ENCODE peak calls at places on chromosomes 2 and 18, in six cellular contexts. J is HCT116, F is K562, P is breast epithelium, W is stomach, S is spleen. V is an unnamed sample.

GRCh38 chr18:3214855-3215637 is 4.7 kb downstream of the MYOM1 start:
- DNase-seq in J (no peak), S (no peak), W (no peak), F (no peak), P (no peak), V (no peak)

GRCh38 chr18:42574871-42575270 is 540.6 kb downstream of the RIT2 start:
- DNase-seq in P (no peak), S (no peak), J (no peak), F (no peak), W (no peak), V (no peak)

GRCh38 chr2:201697899-201698298 is 545 bp downstream of the MPP4 start:
- DNase-seq in F (no peak), J (no peak), W (no peak), S (no peak), P (no peak), V (no peak)

GRCh38 chr18:26546170-26546874 is 2.0 kb downstream of the KCTD1 start:
- DNase-seq in W (no peak), F (no peak), P (no peak), S (no peak), J (no peak), V (no peak)

GRCh38 chr2:239275871-239276812 is 124.7 kb downstream of the HDAC4 start:
- DNase-seq in J (no peak), S (peak), W (peak), P (peak), F (no peak), V (peak)

GRCh38 chr2:1653956-1654695 is 90.2 kb downstream of the PXDN start:
- DNase-seq in W (no peak), F (no peak), P (no peak), J (no peak), S (no peak), V (no peak)

GRCh38 chr2:240438810-240439697 is 3.6 kb downstream of the GPC1 start:
- DNase-seq in S (peak), P (no peak), F (no peak), J (no peak), W (no peak), V (peak)

GRCh38 chr2:198309673-198310280 is 505.4 kb downstream of the PLCL1 start:
- DNase-seq in P (peak), W (peak), J (peak), F (peak), S (no peak), V (no peak)

GRCh38 chr2:192051533-192051932 is 143.2 kb downstream of the TMEFF2 start:
- DNase-seq in S (no peak), W (no peak), J (no peak), F (no peak), P (no peak), V (no peak)

DNA sequence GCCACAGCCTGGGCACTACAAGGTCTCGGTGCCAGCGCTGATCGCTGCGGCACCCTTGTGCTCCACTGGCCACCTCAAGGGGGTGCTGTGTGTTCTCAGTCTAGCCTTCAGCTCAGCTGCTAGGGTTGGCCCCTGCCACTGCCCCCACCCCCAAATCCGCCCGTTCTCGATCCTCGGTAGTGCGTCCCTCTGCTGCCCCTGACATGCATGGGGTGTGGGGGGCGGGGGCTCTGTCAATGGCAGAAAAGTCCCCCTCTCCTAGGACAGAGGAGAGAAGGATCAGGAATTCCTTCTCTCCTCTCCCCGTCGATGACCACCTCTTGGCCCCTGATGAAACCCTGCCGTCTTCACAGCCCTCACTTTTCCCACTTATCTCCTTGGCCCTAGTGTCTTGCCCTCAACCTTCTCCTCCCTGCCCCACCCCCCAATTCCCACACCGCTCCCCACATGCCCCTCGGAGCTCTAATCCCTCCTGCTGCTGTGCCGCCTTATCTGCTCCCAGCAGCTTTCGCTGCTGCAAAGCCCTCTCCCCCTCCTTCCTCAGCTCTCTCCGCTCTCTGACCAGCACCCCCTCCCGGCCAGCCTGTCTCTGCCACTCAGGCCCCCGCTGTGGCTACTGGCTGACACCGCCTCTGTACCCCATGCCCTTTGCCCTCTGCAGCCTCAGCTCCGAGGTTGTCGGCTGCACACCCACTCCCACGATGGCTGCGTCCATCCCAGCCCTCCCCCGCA is 4.3 kb upstream of the ASIC4 start:
- DNase-seq in J (no peak), P (no peak), F (peak), W (peak), S (no peak), V (peak)
- H3K4me3 ChIP-seq in J (peak), P (no peak), F (no peak), W (peak), S (peak), V (peak)

GRCh38 chr18:24140697-24141096 is 1.8 kb downstream of the CABYR start:
- DNase-seq in W (no peak), J (no peak), S (no peak), F (no peak), P (no peak), V (no peak)

GRCh38 chr18:24138281-24138883 is 480 bp upstream of the CABYR start:
- DNase-seq in W (no peak), S (no peak), F (no peak), J (no peak), P (no peak), V (no peak)

GRCh38 chr18:24136967-24137373 is 1.9 kb upstream of the CABYR start:
- DNase-seq in P (no peak), S (no peak), W (no peak), F (no peak), J (no peak), V (no peak)

GRCh38 chr18:24142376-24142775 is 3.5 kb downstream of the CABYR start:
- DNase-seq in F (no peak), P (no peak), S (no peak), J (no peak), W (no peak), V (no peak)

GRCh38 chr18:24138884-24139616 is at the start of gene CABYR:
- DNase-seq in J (no peak), F (no peak), S (peak), P (peak), W (peak), V (peak)
- TF ChIP-seq POLR2AphosphoS5 in J (no peak), F (no peak), S (peak), P (no peak), W (peak), V (peak)

GRCh38 chr2:136328396-136328795 is 210.4 kb upstream of the CXCR4 start:
- DNase-seq in W (no peak), J (no peak), F (no peak), P (no peak), S (no peak), V (no peak)

GRCh38 chr2:136323935-136324334 is 206.0 kb upstream of the CXCR4 start:
- DNase-seq in S (no peak), F (no peak), J (no peak), W (no peak), P (no peak), V (no peak)

GRCh38 chr2:136325844-136326291 is 207.9 kb upstream of the CXCR4 start:
- DNase-seq in J (no peak), P (no peak), W (no peak), F (no peak), S (no peak), V (no peak)

GRCh38 chr2:136324966-136325365 is 207.0 kb upstream of the CXCR4 start:
- DNase-seq in P (no peak), W (no peak), J (no peak), F (no peak), S (no peak), V (no peak)

DNA sequence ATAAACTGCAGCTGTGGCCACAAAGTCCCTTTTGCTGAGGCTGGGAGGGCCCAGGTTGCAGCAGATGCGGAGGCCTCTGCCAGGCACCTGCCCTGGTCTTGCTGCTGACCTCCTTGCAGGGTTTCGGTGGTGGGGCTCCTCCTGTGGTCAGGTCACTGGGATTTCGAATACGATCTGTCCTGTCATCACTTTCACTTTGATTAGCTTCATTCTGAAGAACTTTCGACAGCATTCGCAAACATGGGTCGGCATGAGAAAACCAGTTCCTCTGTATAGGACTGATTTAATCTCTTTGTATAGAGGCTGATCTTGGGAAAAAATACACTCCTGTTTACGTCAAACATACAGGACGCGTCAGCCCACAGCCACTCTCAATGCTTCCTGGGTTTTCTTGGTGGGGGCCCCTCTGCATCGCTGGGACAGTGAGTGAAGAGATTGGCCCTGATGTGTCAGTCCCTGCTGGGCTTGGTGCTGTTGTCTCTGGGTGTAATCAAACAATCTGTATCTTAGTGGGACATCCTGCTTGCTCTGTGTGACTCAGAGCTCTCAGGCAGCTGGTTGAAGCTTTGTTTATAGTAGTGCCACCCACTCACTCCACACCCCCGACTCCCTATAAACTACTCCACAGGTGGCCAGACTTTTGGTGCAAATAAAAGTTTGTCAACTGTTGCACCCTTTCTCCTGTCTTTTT is 209.4 kb upstream of the CXCR4 start:
- DNase-seq in F (peak), J (no peak), P (no peak), S (no peak), W (peak), V (no peak)
- H3K4me3 ChIP-seq in F (no peak), J (no peak), P (no peak), S (no peak), W (no peak), V (no peak)

GRCh38 chr18:12088096-12088495 is 5.5 kb upstream of the ANKRD62 start:
- DNase-seq in J (no peak), S (no peak), P (no peak), F (no peak), W (no peak), V (no peak)

GRCh38 chr18:12087483-12087960 is 6.1 kb upstream of the ANKRD62 start:
- DNase-seq in F (no peak), J (no peak), W (no peak), S (no peak), P (no peak), V (no peak)

GRCh38 chr18:12086249-12086648 is 7.4 kb upstream of the ANKRD62 start:
- DNase-seq in J (no peak), S (peak), W (peak), F (no peak), P (peak), V (no peak)

GRCh38 chr18:12085786-12086185 is 7.9 kb upstream of the ANKRD62 start:
- DNase-seq in J (no peak), S (no peak), P (no peak), F (no peak), W (no peak), V (no peak)

DNA sequence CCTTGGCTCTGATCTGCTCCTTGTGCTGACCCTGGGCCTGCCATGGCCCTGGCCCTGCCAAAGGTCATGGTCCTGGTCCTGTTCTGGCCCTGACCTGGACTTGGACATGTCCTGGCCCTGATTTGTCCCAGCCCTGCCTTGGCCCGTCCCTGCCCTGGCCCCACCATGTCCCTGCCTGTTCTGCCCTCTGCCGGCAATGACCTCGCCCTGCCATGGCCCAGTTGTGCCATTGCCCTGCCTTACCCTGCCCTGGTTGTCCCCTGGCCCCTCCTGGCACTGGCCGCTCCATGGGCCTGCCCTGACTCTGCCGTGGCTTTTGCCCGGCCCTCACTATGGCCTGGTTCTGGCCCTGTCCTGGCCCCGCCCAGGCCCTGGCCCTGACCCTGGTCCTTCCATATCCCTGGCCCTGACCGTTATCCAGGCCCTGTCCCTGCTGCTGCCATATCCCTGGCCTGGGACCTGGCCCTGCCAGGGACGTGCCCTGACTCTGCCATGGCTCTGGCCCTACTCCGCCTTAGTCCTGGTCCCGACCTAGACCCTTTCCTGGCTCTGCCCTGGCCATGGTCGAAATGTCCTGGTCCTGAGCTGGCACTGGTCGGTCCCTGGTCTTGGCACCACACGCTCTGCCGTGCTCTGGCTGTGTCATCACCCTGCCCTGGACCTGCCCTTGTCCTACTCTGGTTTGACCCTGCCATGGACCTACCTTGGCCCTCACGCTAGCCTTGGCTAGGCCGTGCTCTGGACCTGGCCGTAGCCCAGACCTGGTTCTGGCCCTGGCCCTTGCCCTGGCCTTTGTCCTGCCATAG is 6.8 kb upstream of the ANKRD62 start:
- DNase-seq in J (no peak), W (no peak), P (no peak), S (no peak), F (no peak), V (no peak)
- TF ChIP-seq POLR2AphosphoS5 in J (no peak), W (no peak), P (no peak), S (no peak), F (no peak), V (no peak)

GRCh38 chr2:69645026-69645425 is 1.5 kb upstream of the AAK1 start:
- DNase-seq in S (no peak), J (no peak), P (no peak), F (peak), W (no peak), V (no peak)
- H3K4me3 ChIP-seq in S (peak), J (peak), P (peak), F (peak), W (peak), V (peak)

GRCh38 chr2:88859461-88859860 is 168.0 kb downstream of the RPIA start:
- DNase-seq in J (no peak), W (no peak), S (no peak), P (no peak), F (no peak), V (no peak)
- TF ChIP-seq POLR2AphosphoS5 in J (no peak), W (no peak), S (peak), P (no peak), F (no peak), V (no peak)

GRCh38 chr2:241540391-241540765 is 18.2 kb upstream of the BOK start:
- DNase-seq in P (peak), F (no peak), W (no peak), S (peak), J (no peak), V (no peak)

GRCh38 chr2:241542278-241542605 is 16.3 kb upstream of the BOK start:
- DNase-seq in F (no peak), S (peak), P (no peak), J (no peak), W (no peak), V (no peak)

GRCh38 chr2:241539616-241540374 is 18.8 kb upstream of the BOK start:
- DNase-seq in W (no peak), S (peak), J (no peak), F (no peak), P (no peak), V (no peak)

GRCh38 chr2:241540766-241541561 is 17.6 kb upstream of the BOK start:
- DNase-seq in P (peak), F (peak), W (peak), S (peak), J (peak), V (no peak)

GRCh38 chr2:241541564-241542277 is 16.8 kb upstream of the BOK start:
- DNase-seq in F (no peak), J (no peak), P (no peak), S (peak), W (no peak), V (no peak)
- H3K4me3 ChIP-seq in F (no peak), J (no peak), P (peak), S (no peak), W (peak), V (peak)

DNA sequence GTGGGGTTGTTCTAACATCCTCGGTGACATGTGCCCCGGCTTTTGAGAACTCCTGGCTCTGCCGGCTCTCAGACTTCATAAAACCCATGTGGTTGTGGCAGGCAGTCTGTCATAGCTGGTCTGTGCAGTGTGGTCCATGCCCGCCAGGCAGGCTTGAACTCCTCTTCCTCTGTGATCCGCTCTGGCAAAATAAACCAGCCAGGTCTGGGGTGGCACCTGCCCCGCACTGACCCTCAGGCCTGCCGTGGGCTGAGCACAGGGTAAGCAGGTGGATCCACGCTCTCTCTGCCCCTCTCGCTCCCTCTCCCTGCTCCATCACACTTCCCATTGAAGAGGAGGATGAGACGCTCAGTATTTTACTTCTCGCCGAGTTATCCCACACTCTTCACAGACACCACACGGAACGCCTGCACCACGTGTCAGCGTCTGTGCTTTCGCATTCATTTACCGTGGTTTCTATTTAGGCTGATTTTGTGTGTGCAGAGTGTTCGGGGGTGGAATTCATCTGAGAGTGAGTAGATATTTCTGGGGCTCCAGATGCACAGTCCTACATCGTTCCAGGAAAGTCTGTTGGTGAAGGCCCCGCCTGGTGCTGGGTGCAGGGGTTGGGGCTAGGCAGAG is 56.4 kb downstream of the RTP5 start:
- DNase-seq in F (no peak), S (peak), W (peak), P (no peak), J (no peak), V (no peak)
- TF ChIP-seq POLR2AphosphoS5 in F (no peak), S (no peak), W (no peak), P (no peak), J (no peak), V (no peak)

V was measured in sigmoid colon.